ENCODE peak calls at places on chromosomes 13 and 19, in eight cellular contexts. Y is SW 1271; C is cardiac muscle cell; L is Calu3; M is activated T-cell treated with anti-CD3 and anti-CD28 coated beads, Interleukin-2, amount 50 U/mL, for 48 hours; E is GM03348; B is activated CD4-positive, alpha-beta T cell treated with anti-CD3 and anti-CD28 coated beads, Interleukin-2, amount 10 ng/mL, durations not matched to agents 7 days and 5 days; Z is non-pigmented ciliary epithelial cell. N is an unnamed sample.

GRCh38 chr13:23701646-23702045 is 131.4 kb downstream of the TNFRSF19 start:
- DNase-seq in Z (peak; percentile 77), L (no peak), B (no peak), Y (no peak), M (no peak), E (no peak), C (no peak), N (peak; percentile 86)

GRCh38 chr19:41995959-41996797 is 2.1 kb upstream of the ATP1A3 start:
- DNase-seq in E (no peak), M (no peak), Y (no peak), Z (no peak), C (no peak), L (no peak), B (no peak), N (no peak)

GRCh38 chr19:38774181-38774950 is 1.0 kb upstream of the LGALS7 start:
- DNase-seq in Z (no peak), B (no peak), L (no peak), Y (no peak), M (no peak), C (no peak), E (no peak), N (peak; percentile 70)

GRCh38 chr13:98527526-98527925 is 49.4 kb downstream of the STK24 start:
- DNase-seq in L (no peak), Y (no peak), B (no peak), Z (no peak), E (no peak), C (no peak), M (peak; percentile 14), N (no peak)

GRCh38 chr13:74761794-74762193 is 627.6 kb upstream of the KLF12 start:
- DNase-seq in C (no peak), E (peak; percentile 68), M (no peak), Y (no peak), L (no peak), B (no peak), Z (no peak), N (no peak)

GRCh38 chr13:35818577-35819165 is 312.5 kb downstream of the DCLK1 start:
- DNase-seq in E (peak; percentile 57), M (no peak), Y (peak; percentile 45), L (no peak), B (no peak), Z (peak; percentile 14), C (peak; percentile 57), N (no peak)

GRCh38 chr13:48539550-48539949 is 6.7 kb upstream of the RCBTB2 start:
- DNase-seq in C (no peak), L (no peak), E (no peak), Y (no peak), B (no peak), M (no peak), Z (no peak), N (no peak)

GRCh38 chr19:2495130-2495641 is 19.3 kb downstream of the GADD45B start:
- DNase-seq in C (peak; percentile 91), Y (peak; percentile 60), B (peak; percentile 26), E (peak; percentile 90), L (peak; percentile 68), M (no peak), Z (no peak), N (peak; percentile 96)

GRCh38 chr13:32530841-32531253 is 7.7 kb downstream of the N4BP2L2 start:
- DNase-seq in B (peak; percentile 22), E (peak; percentile 55), Y (peak; percentile 28), M (no peak), C (no peak), L (no peak), Z (peak; percentile 27), N (no peak)

GRCh38 chr13:111448504-111448903 is 128.1 kb downstream of the TEX29 start:
- DNase-seq in C (no peak), E (no peak), M (no peak), Y (no peak), B (no peak), L (no peak), Z (no peak), N (no peak)

GRCh38 chr19:13010038-13010991 is 15.0 kb downstream of the NFIX start:
- DNase-seq in E (no peak), M (no peak), Z (no peak), Y (no peak), C (no peak), L (no peak), B (no peak), N (no peak)

GRCh38 chr13:44140146-44140545 is 233.5 kb upstream of the SERP2 start:
- DNase-seq in Z (no peak), L (no peak), E (no peak), C (no peak), M (no peak), Y (no peak), B (no peak), N (no peak)

GRCh38 chr19:30326076-30326710 is 46.0 kb upstream of the ZNF536 start:
- DNase-seq in M (no peak), C (no peak), B (no peak), Z (no peak), L (no peak), E (no peak), Y (no peak), N (no peak)

GRCh38 chr19:34416021-34416545 is 11.9 kb downstream of the PDCD2L start:
- DNase-seq in E (no peak), C (no peak), L (no peak), M (no peak), Y (no peak), Z (no peak), B (no peak), N (no peak)

GRCh38 chr19:2015611-2015950 is at the start of gene BTBD2:
- DNase-seq in Y (peak; percentile 46), M (peak; percentile 56), B (peak; percentile 59), C (peak; percentile 57), L (peak; percentile 33), Z (no peak), E (peak; percentile 87), N (no peak)

GRCh38 chr13:95783747-95784146 is 106.8 kb downstream of the DNAJC3 start:
- DNase-seq in L (no peak), Y (no peak), E (no peak), C (no peak), B (no peak), M (no peak), Z (no peak), N (no peak)